ENCODE peak calls at places on chromosomes 4 and X, in six cellular contexts. U is iPS-NIHi11; B is germinal center; P is naive thymus-derived CD8-positive, alpha-beta T cell; V is C1 segment of cervical spinal cord; I is mesenchymal stem cell. F is an unnamed sample.

GRCh38 chrX:111823068-111823467 is 52.9 kb upstream of the TRPC5OS start:
- DNase-seq in U (peak; percentile 53), B (peak; percentile 1), P (no peak), V (no peak), I (peak; percentile 12), F (no peak)

GRCh38 chrX:136780738-136781137 is at the start of gene ARHGEF6:
- DNase-seq in U (no peak), B (no peak), P (peak; percentile 10), V (no peak), I (no peak), F (no peak)

GRCh38 chr4:33160126-33160525 is 2440.0 kb downstream of the PCDH7 start:
- DNase-seq in U (peak; percentile 47), B (no peak), P (no peak), V (no peak), I (peak; percentile 22), F (peak; percentile 9)

GRCh38 chrX:48022740-48023139 is 16.0 kb downstream of the SPACA5 start:
- DNase-seq in U (no peak), B (no peak), P (no peak), V (no peak), I (no peak), F (no peak)

GRCh38 chr4:53576218-53576617 is 15.1 kb downstream of the LNX1 start:
- DNase-seq in U (no peak), B (no peak), P (no peak), V (no peak), I (no peak), F (no peak)

GRCh38 chr4:52976523-52977230 is 114.6 kb downstream of the RASL11B start:
- DNase-seq in U (no peak), B (no peak), P (no peak), V (no peak), I (no peak), F (no peak)

GRCh38 chr4:2337896-2338295 is 76.0 kb upstream of the MXD4 start:
- DNase-seq in U (no peak), B (no peak), P (no peak), V (no peak), I (no peak), F (no peak)

GRCh38 chr4:3677671-3678070 is 88.5 kb upstream of the ADRA2C start:
- DNase-seq in U (no peak), B (no peak), P (no peak), V (no peak), I (no peak), F (no peak)

GRCh38 chr4:10326075-10326474 is 131.2 kb downstream of the ZNF518B start:
- DNase-seq in U (no peak), B (no peak), P (no peak), V (no peak), I (no peak), F (no peak)

GRCh38 chr4:186946682-186947294 is 223.1 kb upstream of the FAT1 start:
- DNase-seq in U (peak; percentile 44), B (no peak), P (no peak), V (no peak), I (peak; percentile 54), F (no peak)

GRCh38 chrX:16119353-16120220 is 3.8 kb upstream of the GRPR start:
- DNase-seq in U (no peak), B (no peak), P (no peak), V (no peak), I (no peak), F (no peak)

GRCh38 chr4:57249083-57249482 is 138.9 kb upstream of the IGFBP7 start:
- DNase-seq in U (no peak), B (no peak), P (no peak), V (no peak), I (no peak), F (no peak)

GRCh38 chr4:153465922-153466636 is at the start of gene TMEM131L:
- DNase-seq in U (peak; percentile 93), B (peak; percentile 88), P (peak; percentile 61), V (peak; percentile 43), I (peak; percentile 71), F (no peak)

GRCh38 chr4:185587444-185588161 is 52.3 kb upstream of the PDLIM3 start:
- DNase-seq in U (peak; percentile 74), B (peak; percentile 82), P (peak; percentile 83), V (peak; percentile 32), I (peak; percentile 54), F (no peak)

GRCh38 chrX:49309401-49309981 is 6.0 kb downstream of the GAGE10 start:
- DNase-seq in U (peak; percentile 33), B (no peak), P (peak; percentile 17), V (no peak), I (peak; percentile 23), F (no peak)

GRCh38 chr4:34973632-34974312 is 1270.5 kb downstream of the ARAP2 start:
- DNase-seq in U (no peak), B (no peak), P (no peak), V (no peak), I (no peak), F (no peak)

GRCh38 chr4:101941816-101942358 is 151.4 kb downstream of the BANK1 start:
- DNase-seq in U (no peak), B (no peak), P (no peak), V (no peak), I (no peak), F (no peak)

GRCh38 chr4:188417181-188417580 is 277.9 kb downstream of the TRIML1 start:
- DNase-seq in U (peak; percentile 30), B (no peak), P (no peak), V (no peak), I (no peak), F (no peak)

GRCh38 chr4:151129801-151130200 is 30.4 kb downstream of the RPS3A start:
- DNase-seq in U (no peak), B (no peak), P (no peak), V (no peak), I (no peak), F (no peak)

GRCh38 chr4:86791126-86791525 is 58.1 kb downstream of the SLC10A6 start:
- DNase-seq in U (no peak), B (no peak), P (no peak), V (no peak), I (no peak), F (no peak)

GRCh38 chrX:15055146-15055930 is 182.1 kb downstream of the MOSPD2 start:
- DNase-seq in U (no peak), B (no peak), P (no peak), V (no peak), I (no peak), F (no peak)

GRCh38 chrX:19212037-19212436 is 89.8 kb upstream of the ADGRG2 start:
- DNase-seq in U (no peak), B (no peak), P (no peak), V (no peak), I (no peak), F (no peak)

GRCh38 chr4:184616633-184617471 is 32.4 kb downstream of the CASP3 start:
- DNase-seq in U (no peak), B (peak; percentile 45), P (no peak), V (no peak), I (no peak), F (no peak)

GRCh38 chr4:20043992-20044391 is 207.7 kb upstream of the SLIT2 start:
- DNase-seq in U (no peak), B (no peak), P (no peak), V (no peak), I (peak; percentile 3), F (no peak)

GRCh38 chrX:104112326-104112951 is at the start of gene ZCCHC18:
- DNase-seq in U (peak; percentile 87), B (peak; percentile 48), P (peak; percentile 9), V (peak; percentile 35), I (peak; percentile 73), F (no peak)